ENCODE peak calls at places on chromosome 14, in ten cellular contexts. R is GM13977; Q is progenitor cell of endocrine pancreas; L is H54; P is mucosa of gallbladder; S is ureter; D is KBM-7; F is naive thymus-derived CD4-positive, alpha-beta T cell; I is bronchial epithelial cell; B is BE2C. M is an unnamed sample.

GRCh38 chr14:69191340-69192111 is at the start of gene EXD2:
- DNase-seq in S (peak), P (peak), B (peak), I (peak), D (peak), L (peak), F (peak), Q (peak), R (peak), M (peak)

GRCh38 chr14:103483600-103483999 is 39.0 kb downstream of the CKB start:
- DNase-seq in B (no peak), Q (no peak), P (no peak), S (no peak), R (no peak), D (no peak), I (peak), F (no peak), L (peak), M (no peak)

GRCh38 chr14:51789631-51790030 is 70.8 kb upstream of the GNG2 start:
- DNase-seq in D (no peak), L (no peak), R (no peak), I (no peak), P (no peak), Q (no peak), F (no peak), B (no peak), S (no peak), M (no peak)

GRCh38 chr14:65425885-65426284 is 13.4 kb downstream of the FUT8 start:
- DNase-seq in Q (no peak), P (no peak), S (no peak), R (no peak), D (no peak), B (no peak), I (no peak), L (no peak), F (no peak), M (no peak)

GRCh38 chr14:63677891-63678379 is 36.3 kb upstream of the WDR89 start:
- DNase-seq in D (peak), P (no peak), I (no peak), L (peak), S (no peak), B (no peak), Q (no peak), R (no peak), F (no peak), M (no peak)

GRCh38 chr14:21039059-21039422 is 3.1 kb upstream of the RNASE7 start:
- DNase-seq in Q (no peak), F (no peak), S (peak), D (no peak), B (peak), I (peak), P (peak), R (no peak), L (no peak), M (no peak)

GRCh38 chr14:72104011-72104613 is 171.9 kb downstream of the RGS6 start:
- DNase-seq in L (peak), Q (no peak), P (no peak), F (no peak), I (no peak), S (no peak), B (peak), R (peak), D (peak), M (peak)

GRCh38 chr14:68789002-68789797 is 3.7 kb downstream of the ZFP36L1 start:
- DNase-seq in S (peak), I (peak), L (no peak), P (peak), Q (peak), F (peak), B (peak), R (peak), D (peak), M (peak)

GRCh38 chr14:99430491-99430890 is 50.2 kb downstream of the SETD3 start:
- DNase-seq in B (peak), F (no peak), R (no peak), P (peak), I (peak), L (no peak), Q (no peak), D (peak), S (no peak), M (peak)

GRCh38 chr14:48970995-48971394 is 615.2 kb downstream of the RPS29 start:
- DNase-seq in L (no peak), Q (no peak), P (no peak), F (no peak), D (no peak), B (no peak), I (no peak), R (no peak), S (no peak), M (no peak)

GRCh38 chr14:78790262-78790661 is 620.1 kb downstream of the NRXN3 start:
- DNase-seq in B (no peak), S (no peak), I (peak), P (no peak), L (no peak), R (no peak), F (no peak), D (no peak), Q (no peak), M (no peak)

GRCh38 chr14:21347201-21347600 is 36.6 kb downstream of the SUPT16H start:
- DNase-seq in F (no peak), Q (no peak), S (no peak), P (no peak), L (no peak), R (no peak), I (no peak), B (no peak), D (no peak), M (no peak)

GRCh38 chr14:58297412-58297761 is 968 bp upstream of the ARID4A start:
- DNase-seq in F (no peak), R (no peak), S (peak), L (no peak), I (peak), Q (no peak), B (no peak), P (peak), D (no peak), M (no peak)

GRCh38 chr14:49461529-49462401 is 124.4 kb downstream of the RPS29 start:
- DNase-seq in B (peak), L (no peak), Q (no peak), S (peak), F (peak), P (peak), R (peak), I (peak), D (peak), M (peak)

GRCh38 chr14:56224691-56225681 is 106.8 kb downstream of the PELI2 start:
- DNase-seq in L (no peak), I (no peak), P (peak), D (no peak), S (no peak), R (no peak), B (no peak), F (no peak), Q (peak), M (no peak)

GRCh38 chr14:55641290-55641689 is 61.3 kb downstream of the KTN1 start:
- DNase-seq in F (no peak), S (no peak), L (no peak), D (no peak), I (no peak), P (no peak), B (no peak), R (no peak), Q (no peak), M (no peak)

GRCh38 chr14:54446201-54446693 is 5.1 kb upstream of the CNIH1 start:
- DNase-seq in P (no peak), B (peak), S (peak), I (peak), D (no peak), L (no peak), Q (no peak), F (no peak), R (no peak), M (no peak)

GRCh38 chr14:77436042-77436441 is 12.7 kb upstream of the NOXRED1 start:
- DNase-seq in R (no peak), F (no peak), D (no peak), Q (no peak), B (no peak), L (no peak), I (no peak), P (no peak), S (no peak), M (no peak)

GRCh38 chr14:68679746-68680467 is 113.0 kb downstream of the ZFP36L1 start:
- DNase-seq in D (no peak), R (no peak), F (no peak), Q (no peak), P (no peak), I (no peak), L (no peak), B (no peak), S (no peak), M (no peak)

GRCh38 chr14:99972748-99973466 is 92.3 kb upstream of the EVL start:
- DNase-seq in D (peak), P (no peak), R (no peak), I (no peak), S (no peak), F (no peak), L (no peak), Q (no peak), B (no peak), M (no peak)

GRCh38 chr14:91327201-91327600 is 82.7 kb upstream of the GPR68 start:
- DNase-seq in S (no peak), I (no peak), B (no peak), D (no peak), L (no peak), Q (no peak), P (no peak), F (no peak), R (no peak), M (no peak)

GRCh38 chr14:85416771-85417170 is 113.2 kb upstream of the FLRT2 start:
- DNase-seq in S (no peak), Q (no peak), R (no peak), L (no peak), B (no peak), I (peak), F (no peak), P (no peak), D (peak), M (no peak)

GRCh38 chr14:90453401-90453951 is 56.6 kb downstream of the CALM1 start:
- DNase-seq in I (no peak), Q (no peak), P (peak), D (no peak), L (no peak), B (peak), R (no peak), F (no peak), S (no peak), M (no peak)

GRCh38 chr14:96588410-96589249 is 86.4 kb downstream of the PAPOLA start:
- DNase-seq in R (no peak), Q (no peak), L (no peak), I (no peak), B (no peak), P (no peak), D (no peak), S (no peak), F (no peak), M (no peak)

GRCh38 chr14:100604126-100604501 is 16.9 kb upstream of the BEGAIN start:
- DNase-seq in F (no peak), I (no peak), S (no peak), P (no peak), L (no peak), Q (no peak), D (no peak), R (no peak), B (peak), M (no peak)

GRCh38 chr14:75978249-75978731 is 3.5 kb downstream of the TGFB3 start:
- DNase-seq in D (no peak), B (peak), L (no peak), F (peak), R (no peak), P (no peak), Q (no peak), I (no peak), S (no peak), M (peak)

GRCh38 chr14:105853907-105854599 is 327.7 kb downstream of the TMEM121 start:
- DNase-seq in L (no peak), F (no peak), D (no peak), P (no peak), S (no peak), R (no peak), B (no peak), I (no peak), Q (no peak), M (peak)

GRCh38 chr14:62079035-62079434 is 316.8 kb downstream of the SNAPC1 start:
- DNase-seq in F (no peak), B (no peak), D (no peak), Q (no peak), R (no peak), P (no peak), I (no peak), L (no peak), S (no peak), M (peak)

GRCh38 chr14:67856806-67857205 is 37.2 kb downstream of the RAD51B start:
- DNase-seq in R (no peak), I (no peak), F (no peak), P (no peak), B (no peak), D (no peak), Q (no peak), S (no peak), L (no peak), M (no peak)